ENCODE peak calls at places on chromosome 12, in nine cellular contexts. J, X, H, Q, W, N, Y, I and S are unnamed samples.

GRCh38 chr12:32305163-32305562 is 94.2 kb upstream of the FGD4 start:
- DNase-seq in J (no peak), X (peak), H (no peak), Q (peak), W (no peak), N (no peak), Y (no peak), I (no peak), S (no peak)

GRCh38 chr12:132423251-132424117 is 66.5 kb upstream of the FBRSL1 start:
- DNase-seq in J (no peak), X (no peak), H (no peak), Q (peak), W (no peak), N (no peak), Y (no peak), I (peak), S (no peak)

GRCh38 chr12:77339610-77340009 is 274.2 kb upstream of the E2F7 start:
- DNase-seq in J (peak), X (no peak), H (no peak), Q (peak), W (no peak), N (no peak), Y (no peak), I (no peak), S (no peak)

GRCh38 chr12:53048033-53048779 is 1.7 kb upstream of the TNS2 start:
- DNase-seq in J (no peak), X (no peak), H (peak), Q (peak), W (no peak), N (no peak), Y (no peak), I (peak), S (no peak)

GRCh38 chr12:113850309-113851056 is 115.6 kb downstream of the RBM19 start:
- DNase-seq in J (no peak), X (no peak), H (no peak), Q (peak), W (no peak), N (no peak), Y (no peak), I (no peak), S (no peak)

GRCh38 chr12:100860611-100861010 is 66.0 kb downstream of the ANO4 start:
- DNase-seq in J (no peak), X (no peak), H (no peak), Q (no peak), W (no peak), N (no peak), Y (no peak), I (no peak), S (no peak)

GRCh38 chr12:117202556-117202955 is 12.3 kb upstream of the FBXO21 start:
- DNase-seq in J (no peak), X (no peak), H (no peak), Q (no peak), W (no peak), N (no peak), Y (no peak), I (no peak), S (no peak)

GRCh38 chr12:46934374-46935111 is 108.7 kb upstream of the SLC38A4 start:
- DNase-seq in J (no peak), X (no peak), H (no peak), Q (no peak), W (no peak), N (no peak), Y (no peak), I (no peak), S (no peak)

GRCh38 chr12:25743679-25744078 is 190.6 kb upstream of the LMNTD1 start:
- DNase-seq in J (no peak), X (no peak), H (no peak), Q (no peak), W (no peak), N (no peak), Y (no peak), I (no peak), S (no peak)

GRCh38 chr12:53208877-53209463 is 1.9 kb upstream of the ITGB7 start:
- DNase-seq in J (no peak), X (peak), H (no peak), Q (no peak), W (no peak), N (no peak), Y (no peak), I (no peak), S (peak)

GRCh38 chr12:3913278-3913677 is 40.1 kb upstream of the PARP11 start:
- DNase-seq in J (no peak), X (no peak), H (no peak), Q (no peak), W (no peak), N (no peak), Y (no peak), I (no peak), S (no peak)

GRCh38 chr12:65902504-65902903 is 78.2 kb downstream of the HMGA2 start:
- DNase-seq in J (no peak), X (no peak), H (no peak), Q (peak), W (peak), N (no peak), Y (no peak), I (no peak), S (no peak)

GRCh38 chr12:41061189-41061588 is 126.9 kb upstream of the PDZRN4 start:
- DNase-seq in J (no peak), X (no peak), H (no peak), Q (no peak), W (no peak), N (no peak), Y (no peak), I (no peak), S (no peak)

GRCh38 chr12:67881565-67881964 is 107.7 kb upstream of the IFNG-AS1 start:
- DNase-seq in J (no peak), X (no peak), H (no peak), Q (no peak), W (no peak), N (no peak), Y (no peak), I (no peak), S (no peak)

GRCh38 chr12:124687695-124688301 is 120.4 kb upstream of the NCOR2 start:
- DNase-seq in J (no peak), X (peak), H (no peak), Q (peak), W (no peak), N (no peak), Y (no peak), I (peak), S (no peak)

GRCh38 chr12:94545937-94546771 is 86.5 kb upstream of the CEP83 start:
- DNase-seq in J (peak), X (no peak), H (peak), Q (peak), W (peak), N (no peak), Y (no peak), I (peak), S (no peak)

GRCh38 chr12:62772556-62772955 is 162.4 kb downstream of the PPM1H start:
- DNase-seq in J (no peak), X (no peak), H (peak), Q (no peak), W (no peak), N (no peak), Y (no peak), I (no peak), S (no peak)

GRCh38 chr12:131829351-131829794 is 1.2 kb downstream of the MMP17 start:
- DNase-seq in J (no peak), X (no peak), H (no peak), Q (peak), W (no peak), N (no peak), Y (no peak), I (no peak), S (no peak)

GRCh38 chr12:116698131-116698495 is 39.8 kb downstream of the SPRING1 start:
- DNase-seq in J (no peak), X (no peak), H (no peak), Q (no peak), W (no peak), N (no peak), Y (no peak), I (no peak), S (no peak)

GRCh38 chr12:49335955-49336644 is 888 bp downstream of the C1QL4 start:
- DNase-seq in J (no peak), X (no peak), H (no peak), Q (no peak), W (no peak), N (no peak), Y (no peak), I (peak), S (no peak)

GRCh38 chr12:118055865-118056773 is 4.9 kb downstream of the WSB2 start:
- DNase-seq in J (no peak), X (no peak), H (no peak), Q (no peak), W (no peak), N (no peak), Y (no peak), I (no peak), S (no peak)

GRCh38 chr12:124919646-124920352 is 5.3 kb upstream of the UBC start:
- DNase-seq in J (no peak), X (peak), H (no peak), Q (no peak), W (no peak), N (no peak), Y (no peak), I (no peak), S (peak)

GRCh38 chr12:44031472-44032185 is 195.7 kb downstream of the TMEM117 start:
- DNase-seq in J (no peak), X (no peak), H (no peak), Q (no peak), W (no peak), N (no peak), Y (no peak), I (no peak), S (no peak)

GRCh38 chr12:4032906-4033628 is 159.9 kb upstream of the PARP11 start:
- DNase-seq in J (no peak), X (no peak), H (no peak), Q (no peak), W (no peak), N (no peak), Y (no peak), I (no peak), S (no peak)

GRCh38 chr12:9731797-9732196 is 1.1 kb downstream of the CLECL1 start:
- DNase-seq in J (no peak), X (no peak), H (no peak), Q (no peak), W (no peak), N (no peak), Y (no peak), I (no peak), S (no peak)